ENCODE peak calls at places on chromosomes 7 and 10, in nine cellular contexts. F, V, I, O, Q, L, P, E and M are unnamed samples.

GRCh38 chr10:121539757-121540156 is 58.5 kb downstream of the FGFR2 start:
- DNase-seq in F (no peak), V (no peak), I (no peak), O (no peak), Q (no peak), L (no peak), P (no peak), E (no peak), M (no peak)

GRCh38 chr10:33377658-33378025 is 43.2 kb upstream of the NRP1 start:
- DNase-seq in F (no peak), V (no peak), I (no peak), O (no peak), Q (no peak), L (no peak), P (no peak), E (peak), M (no peak)

GRCh38 chr7:28725911-28726310 is 232.2 kb downstream of the TRIL start:
- DNase-seq in F (no peak), V (no peak), I (no peak), O (no peak), Q (no peak), L (no peak), P (no peak), E (no peak), M (no peak)

GRCh38 chr7:53315986-53316385 is 280.6 kb downstream of the POM121L12 start:
- DNase-seq in F (no peak), V (no peak), I (no peak), O (no peak), Q (no peak), L (no peak), P (no peak), E (no peak), M (peak)

GRCh38 chr7:156157409-156158012 is 345.2 kb upstream of the SHH start:
- DNase-seq in F (no peak), V (peak), I (no peak), O (no peak), Q (no peak), L (no peak), P (no peak), E (no peak), M (no peak)

GRCh38 chr7:139753079-139753692 is 24.6 kb downstream of the HIPK2 start:
- DNase-seq in F (no peak), V (no peak), I (no peak), O (peak), Q (no peak), L (no peak), P (no peak), E (no peak), M (no peak)

GRCh38 chr10:93062499-93063216 is 2.1 kb downstream of the CYP26C1 start:
- DNase-seq in F (no peak), V (no peak), I (peak), O (peak), Q (no peak), L (peak), P (peak), E (peak), M (peak)

GRCh38 chr10:29681700-29682444 is 47.1 kb upstream of the SVIL start:
- DNase-seq in F (no peak), V (no peak), I (peak), O (peak), Q (peak), L (no peak), P (no peak), E (no peak), M (no peak)

GRCh38 chr10:26214538-26215461 is 1.8 kb upstream of the GAD2 start:
- DNase-seq in F (no peak), V (no peak), I (no peak), O (no peak), Q (no peak), L (no peak), P (no peak), E (no peak), M (no peak)

GRCh38 chr7:113159746-113160339 is 41.5 kb upstream of the SMIM30 start:
- DNase-seq in F (peak), V (peak), I (no peak), O (no peak), Q (peak), L (peak), P (peak), E (peak), M (no peak)

GRCh38 chr10:96608815-96609214 is 22.0 kb upstream of the TM9SF3 start:
- DNase-seq in F (no peak), V (no peak), I (no peak), O (no peak), Q (no peak), L (no peak), P (no peak), E (no peak), M (no peak)

GRCh38 chr7:91280180-91280579 is 15.9 kb downstream of the FZD1 start:
- DNase-seq in F (no peak), V (no peak), I (no peak), O (no peak), Q (no peak), L (no peak), P (no peak), E (no peak), M (no peak)

GRCh38 chr7:143519411-143520131 is 41.9 kb downstream of the TAS2R41 start:
- DNase-seq in F (no peak), V (no peak), I (no peak), O (no peak), Q (no peak), L (peak), P (no peak), E (peak), M (no peak)

GRCh38 chr10:520402-520787 is 169.1 kb downstream of the DIP2C start:
- DNase-seq in F (no peak), V (no peak), I (no peak), O (no peak), Q (no peak), L (no peak), P (no peak), E (peak), M (no peak)

GRCh38 chr10:133306941-133307379 is 1.7 kb downstream of the TUBGCP2 start:
- DNase-seq in F (no peak), V (no peak), I (no peak), O (no peak), Q (no peak), L (no peak), P (no peak), E (no peak), M (no peak)

GRCh38 chr7:108347616-108348015 is 108.6 kb downstream of the NRCAM start:
- DNase-seq in F (no peak), V (no peak), I (no peak), O (no peak), Q (no peak), L (peak), P (no peak), E (peak), M (peak)

GRCh38 chr7:97580205-97580604 is 151.7 kb upstream of the TAC1 start:
- DNase-seq in F (no peak), V (no peak), I (no peak), O (no peak), Q (no peak), L (no peak), P (no peak), E (no peak), M (no peak)

GRCh38 chr10:60205741-60206140 is 183.9 kb downstream of the ANK3 start:
- DNase-seq in F (no peak), V (no peak), I (no peak), O (no peak), Q (no peak), L (no peak), P (no peak), E (no peak), M (no peak)

GRCh38 chr7:108358553-108358952 is 97.7 kb downstream of the NRCAM start:
- DNase-seq in F (peak), V (peak), I (no peak), O (no peak), Q (no peak), L (no peak), P (no peak), E (peak), M (peak)

GRCh38 chr10:98029149-98030092 is 1.0 kb downstream of the CRTAC1 start:
- DNase-seq in F (no peak), V (peak), I (no peak), O (no peak), Q (no peak), L (no peak), P (no peak), E (no peak), M (no peak)

GRCh38 chr7:74371381-74372059 is 82.2 kb upstream of the GTF2IRD1 start:
- DNase-seq in F (no peak), V (peak), I (no peak), O (no peak), Q (peak), L (no peak), P (no peak), E (no peak), M (peak)